ENCODE peak calls at places on chromosomes 11 and 22, in six cellular contexts. P is effector memory CD4-positive, alpha-beta T cell; V is left ventricle myocardium inferior; O is SJSA1; C is CD8-positive, alpha-beta memory T cell; H is iPS DF 6.9. F is an unnamed sample. For H3K9me3, the result is how much of the 10 kb centered on the place peaks cover.

GRCh38 chr11:76770642-76771445 is 12.3 kb upstream of the TSKU start:
- DNase-seq in V (no peak), O (peak), P (no peak), C (no peak), H (no peak), F (no peak)

GRCh38 chr11:80109652-80110051 is 668.8 kb upstream of the TENM4 start:
- DNase-seq in C (no peak), O (no peak), H (no peak), V (no peak), P (no peak), F (no peak)

GRCh38 chr22:31179345-31179744 is 19.4 kb downstream of the RNF185 start:
- DNase-seq in O (peak), C (no peak), P (no peak), V (no peak), H (no peak), F (no peak)

GRCh38 chr11:1832181-1832988 is 2.4 kb upstream of the SYT8 start:
- DNase-seq in O (peak), P (peak), C (peak), V (peak), H (no peak), F (peak)

GRCh38 chr11:113603277-113604059 is 102.6 kb downstream of the TMPRSS5 start:
- DNase-seq in O (peak), P (no peak), C (no peak), H (no peak), V (peak), F (no peak)

GRCh38 chr11:33842236-33842915 is 49.5 kb downstream of the LMO2 start:
- DNase-seq in V (no peak), C (no peak), O (no peak), H (no peak), P (no peak), F (no peak)

GRCh38 chr11:58075781-58076180 is 45.0 kb downstream of the OR6Q1 start:
- DNase-seq in O (no peak), C (no peak), V (no peak), H (no peak), P (no peak), F (no peak)

GRCh38 chr11:6563667-6564066 is 39.7 kb downstream of the RRP8 start:
- DNase-seq in P (no peak), H (no peak), C (no peak), V (no peak), O (no peak), F (no peak)

GRCh38 chr22:17890245-17890671 is 116.0 kb upstream of the BID start:
- DNase-seq in H (no peak), P (no peak), C (no peak), O (no peak), V (no peak), F (no peak)

GRCh38 chr11:19769820-19770219 is 57.2 kb downstream of the NAV2 start:
- DNase-seq in V (no peak), C (no peak), P (no peak), H (no peak), O (peak), F (no peak)

GRCh38 chr22:27247691-27248434 is 553.7 kb downstream of the MN1 start:
- DNase-seq in C (no peak), V (no peak), P (no peak), O (no peak), H (no peak), F (no peak)

GRCh38 chr11:120752668-120753067 is 241.1 kb downstream of the GRIK4 start:
- DNase-seq in C (no peak), P (no peak), O (no peak), H (no peak), V (no peak), F (no peak)

GRCh38 chr22:39546889-39547586 is 14.5 kb upstream of the RPS19BP1 start:
- DNase-seq in O (peak), C (no peak), H (no peak), V (no peak), P (no peak), F (no peak)

GRCh38 chr11:9688716-9689511 is 25.0 kb downstream of the SWAP70 start:
- DNase-seq in C (peak), V (no peak), P (no peak), H (no peak), O (peak), F (peak)

GRCh38 chr11:113796663-113797259 is 17.2 kb downstream of the CLDN25 start:
- DNase-seq in O (peak), H (no peak), P (no peak), C (no peak), V (no peak), F (peak)

GRCh38 chr11:40354121-40354520 is 1105.3 kb downstream of the LRRC4C start:
- DNase-seq in H (no peak), O (no peak), V (no peak), P (no peak), C (no peak), F (no peak)

GRCh38 chr11:6414874-6415328 is 4.0 kb downstream of the APBB1 start:
- DNase-seq in O (no peak), H (no peak), P (no peak), V (no peak), C (no peak), F (no peak)

GRCh38 chr11:72568861-72569260 is 105.4 kb downstream of the PDE2A start:
- DNase-seq in O (no peak), H (no peak), V (no peak), P (no peak), C (no peak), F (no peak)

GRCh38 chr22:49464024-49464423 is 363.6 kb downstream of the BRD1 start:
- DNase-seq in V (no peak), C (no peak), H (no peak), P (no peak), O (no peak), F (no peak)
- H3K9me3 ChIP-seq in V (under half), C (under half), H (under half), P (under half), O (under half), F (under half)

GRCh38 chr11:44005956-44006355 is 41.8 kb upstream of the ACCSL start:
- DNase-seq in P (no peak), V (no peak), H (no peak), O (no peak), C (no peak), F (no peak)

GRCh38 chr11:44005076-44005800 is 42.5 kb upstream of the ACCSL start:
- DNase-seq in V (no peak), P (no peak), H (no peak), C (no peak), O (no peak), F (peak)

GRCh38 chr11:44002191-44003093 is 45.3 kb upstream of the ACCSL start:
- DNase-seq in O (no peak), H (no peak), P (no peak), V (no peak), C (no peak), F (no peak)

GRCh38 chr11:44004452-44004833 is 43.3 kb upstream of the ACCSL start:
- DNase-seq in H (no peak), P (no peak), V (no peak), O (no peak), C (no peak), F (no peak)

GRCh38 chr11:44003736-44004451 is 43.9 kb upstream of the ACCSL start:
- DNase-seq in C (no peak), O (no peak), H (no peak), V (no peak), P (no peak), F (no peak)
- H3K4me3 ChIP-seq in C (no peak), O (no peak), H (no peak), V (no peak), P (no peak), F (no peak)

DNA sequence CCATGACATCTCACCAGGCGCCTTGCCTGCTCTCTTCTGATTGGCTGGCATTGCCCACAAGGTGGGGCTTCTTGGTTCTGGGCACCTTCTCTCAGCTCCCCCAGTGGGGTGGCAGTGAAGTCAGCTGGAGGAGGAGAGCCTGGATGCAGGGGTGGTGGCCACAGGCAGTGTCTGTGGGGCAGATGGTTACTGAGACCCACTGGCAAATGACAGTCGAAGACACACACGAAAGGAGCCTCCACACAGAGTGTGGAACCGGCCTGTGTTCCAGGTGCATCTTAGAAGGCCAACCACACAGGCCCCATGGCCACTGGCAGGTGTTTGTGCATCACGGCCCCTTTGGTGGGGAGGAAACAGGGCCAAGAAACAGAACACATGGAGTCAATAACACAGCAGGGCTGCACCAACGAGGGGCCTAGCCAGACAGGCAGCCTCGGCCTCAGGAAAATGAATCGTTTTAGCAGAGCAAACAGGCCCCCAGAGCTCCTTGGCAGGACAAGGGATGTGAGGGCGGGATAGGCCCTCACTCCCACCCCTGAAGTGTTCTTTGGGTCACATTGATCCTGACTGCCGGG is 683.4 kb downstream of the TBC1D22A start:
- DNase-seq in O (no peak), P (no peak), V (no peak), C (no peak), H (no peak), F (no peak)
- H3K9me3 ChIP-seq in O (under half), P (under half), V (under half), C (under half), H (under half), F (under half)

GRCh38 chr11:82267186-82267585 is 466.5 kb downstream of the FAM181B start:
- DNase-seq in V (no peak), H (no peak), P (no peak), O (no peak), C (no peak), F (no peak)

GRCh38 chr11:82270870-82271269 is 462.8 kb downstream of the FAM181B start:
- DNase-seq in H (no peak), P (no peak), V (no peak), O (no peak), C (no peak), F (no peak)

DNA sequence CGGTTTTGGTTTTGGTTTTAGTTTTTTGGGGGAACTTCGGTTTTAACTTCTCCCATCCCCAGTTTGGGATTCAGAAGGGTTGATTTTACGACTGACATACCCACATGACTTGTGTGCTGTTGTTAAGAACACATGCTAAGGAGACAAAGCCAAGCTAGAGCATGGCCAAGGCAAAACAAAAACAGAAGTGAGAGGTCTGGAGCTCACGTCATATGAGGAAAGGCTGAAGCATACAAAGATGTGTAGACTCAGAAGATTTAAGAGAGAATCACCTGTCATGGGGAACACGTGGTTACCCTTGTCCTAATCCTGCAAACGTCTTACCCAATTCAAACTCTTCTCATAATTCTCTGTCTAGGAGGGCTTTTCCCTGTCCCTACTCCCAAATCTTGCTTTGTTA is 465.0 kb downstream of the FAM181B start:
- DNase-seq in C (no peak), P (no peak), H (no peak), O (no peak), V (no peak), F (no peak)
- H3K4me3 ChIP-seq in C (no peak), P (no peak), H (no peak), O (no peak), V (no peak), F (no peak)

F was measured in Karpas-422.